ENCODE peak calls at places on chromosomes 2 and 18, in four cellular contexts. V, U, N and D are unnamed samples.
A peak's percentile ranks its signal among the peaks of the same experiment; 100 is the strongest.

GRCh38 chr2:30503007-30503691 is 56.1 kb downstream of the LCLAT1 start:
- DNase-seq in V (no peak), U (no peak), N (no peak), D (no peak)

GRCh38 chr18:40375811-40376210 is 1579.2 kb upstream of the PIK3C3 start:
- DNase-seq in U (no peak), N (no peak), V (no peak), D (no peak)

GRCh38 chr18:68796936-68797690 is 767 bp upstream of the CCDC102B start:
- DNase-seq in V (no peak), U (no peak), N (no peak), D (no peak)

GRCh38 chr2:135317375-135317774 is 213.6 kb downstream of the ZRANB3 start:
- DNase-seq in V (no peak), N (no peak), U (no peak), D (no peak)

GRCh38 chr18:9172506-9173127 is 36.0 kb downstream of the ANKRD12 start:
- DNase-seq in V (no peak), N (no peak), U (no peak), D (no peak)

GRCh38 chr2:148861367-148861766 is 13.7 kb upstream of the KIF5C start:
- DNase-seq in V (no peak), U (no peak), N (no peak), D (no peak)

GRCh38 chr18:13245481-13246000 is 27.0 kb downstream of the LDLRAD4 start:
- DNase-seq in V (no peak), N (no peak), U (no peak), D (no peak)

GRCh38 chr2:147523415-147523814 is 321.4 kb upstream of the ACVR2A start:
- DNase-seq in U (no peak), V (no peak), N (no peak), D (no peak)

GRCh38 chr2:162258686-162259085 is 15.4 kb upstream of the FAP start:
- DNase-seq in N (no peak), U (no peak), V (no peak), D (no peak)

GRCh38 chr2:43225788-43226557 is 433 bp downstream of the ZFP36L2 start:
- DNase-seq in N (peak; percentile 68), U (peak; percentile 77), V (peak; percentile 89), D (peak; percentile 71)

GRCh38 chr18:13680612-13681011 is 45.7 kb downstream of the FAM210A start:
- DNase-seq in N (no peak), V (peak; percentile 33), U (peak; percentile 29), D (no peak)

GRCh38 chr2:189164732-189165131 is 14.8 kb downstream of the COL5A2 start:
- DNase-seq in V (peak; percentile 16), U (no peak), N (no peak), D (no peak)

DNA sequence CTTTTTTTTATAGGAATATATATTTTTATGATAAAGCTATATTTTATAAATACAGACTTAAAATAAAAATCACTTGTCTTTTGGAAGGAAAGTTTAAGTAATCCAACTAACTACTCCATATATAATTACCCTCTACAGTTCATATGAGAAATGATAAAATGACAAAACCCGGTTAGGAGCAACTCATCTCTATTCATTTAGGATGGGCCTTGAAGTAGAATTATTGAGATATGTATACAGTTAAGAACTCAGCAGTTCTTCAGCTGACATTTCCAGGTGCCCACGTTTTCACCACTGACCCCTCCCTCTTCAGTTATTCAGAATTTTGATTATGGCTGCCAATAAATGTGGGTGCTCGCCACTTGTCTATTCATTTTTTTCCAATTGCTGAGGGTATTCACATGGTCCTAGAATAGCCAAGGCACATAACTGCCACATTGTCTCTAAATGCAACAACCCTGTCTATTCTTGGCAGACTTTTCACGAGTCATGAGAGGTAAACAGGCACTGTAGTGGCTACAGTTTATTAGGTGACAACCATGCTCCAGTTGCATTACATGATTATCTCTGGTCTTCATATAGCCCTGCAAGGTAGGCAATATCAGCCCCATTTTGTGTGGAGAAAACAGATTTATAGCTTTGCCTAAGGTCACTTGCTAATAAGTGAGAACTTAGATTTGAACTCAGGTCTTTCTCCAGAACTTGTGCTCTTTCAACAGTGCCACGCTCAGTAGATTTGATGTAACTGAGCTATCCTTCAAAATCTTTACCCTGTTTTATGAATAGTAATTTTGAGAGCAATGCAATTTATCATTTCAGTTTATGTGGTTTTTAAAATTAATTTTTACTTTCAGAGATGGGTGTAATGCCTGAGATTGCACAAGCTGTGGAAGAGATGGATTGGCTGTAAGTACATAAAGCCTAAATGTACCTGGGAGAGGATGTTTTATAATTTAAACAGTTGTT is 2.9 kb downstream of the DDX1 start:
- DNase-seq in N (no peak), U (no peak), V (no peak), D (no peak)
- H3K36me3 ChIP-seq in N (peaks cover 50% of the 10 kb centered on the region), U (peaks cover 38% of the 10 kb centered on the region), V (peaks cover 46% of the 10 kb centered on the region), D (peaks cover 44% of the 10 kb centered on the region)

GRCh38 chr2:218832081-218832480 is 478 bp upstream of the PRKAG3 start:
- DNase-seq in N (no peak), V (no peak), U (no peak), D (no peak)
- H2AFZ ChIP-seq in N (no peak overlapping the region), V (no peak overlapping the region), U (no peak overlapping the region), D (no peak overlapping the region)

GRCh38 chr2:233834378-233834777 is 20.0 kb downstream of the HJURP start:
- DNase-seq in N (no peak), V (no peak), U (no peak), D (no peak)
- H3K36me3 ChIP-seq in N (peaks cover 63% of the 10 kb centered on the region), V (peaks cover 20% of the 10 kb centered on the region), U (peaks cover 45% of the 10 kb centered on the region), D (peaks cover 27% of the 10 kb centered on the region)

DNA sequence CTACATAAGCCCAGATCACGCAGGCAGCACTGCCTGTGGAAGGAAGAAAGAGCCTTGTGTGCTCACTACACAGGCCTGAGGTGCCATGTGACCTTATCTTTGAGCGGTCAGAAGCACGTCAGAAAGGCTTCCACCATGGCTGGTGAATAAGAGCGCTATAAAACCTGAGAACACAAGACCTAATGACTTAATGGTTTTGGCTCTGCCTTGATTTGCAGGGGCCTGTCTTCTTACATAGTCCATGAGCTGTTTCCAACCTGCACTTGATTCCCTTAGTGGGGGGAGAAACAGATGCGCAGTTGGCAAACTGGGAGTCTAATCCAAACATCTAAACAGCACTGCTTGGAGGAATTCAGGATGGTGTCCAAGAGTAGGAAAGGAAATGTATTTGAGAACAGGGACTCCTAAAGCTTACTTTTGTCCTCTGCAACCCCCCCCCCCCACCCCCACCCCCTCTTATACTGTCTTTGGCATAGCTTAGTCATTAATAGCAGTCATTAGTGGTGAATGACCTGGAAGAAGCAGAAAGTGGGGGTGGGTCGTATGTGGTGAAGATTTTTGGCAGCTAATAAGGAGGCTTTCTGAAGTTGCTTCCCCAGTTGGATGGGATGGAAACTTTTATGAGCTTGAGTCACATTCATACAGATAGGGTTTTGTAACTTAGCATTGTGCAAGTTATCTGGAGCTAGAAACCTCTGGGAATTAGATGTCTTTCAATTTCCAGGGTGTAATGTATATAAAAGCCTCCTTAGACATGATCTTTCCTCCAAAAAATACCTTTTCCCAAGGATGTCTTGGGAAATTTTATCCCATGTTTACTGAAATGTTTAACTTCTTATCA is 454.1 kb downstream of the MEIS1 start:
- DNase-seq in N (no peak), V (no peak), U (no peak), D (no peak)
- H2AFZ ChIP-seq in N (no peak overlapping the region), V (no peak overlapping the region), U (no peak overlapping the region), D (no peak overlapping the region)

DNA sequence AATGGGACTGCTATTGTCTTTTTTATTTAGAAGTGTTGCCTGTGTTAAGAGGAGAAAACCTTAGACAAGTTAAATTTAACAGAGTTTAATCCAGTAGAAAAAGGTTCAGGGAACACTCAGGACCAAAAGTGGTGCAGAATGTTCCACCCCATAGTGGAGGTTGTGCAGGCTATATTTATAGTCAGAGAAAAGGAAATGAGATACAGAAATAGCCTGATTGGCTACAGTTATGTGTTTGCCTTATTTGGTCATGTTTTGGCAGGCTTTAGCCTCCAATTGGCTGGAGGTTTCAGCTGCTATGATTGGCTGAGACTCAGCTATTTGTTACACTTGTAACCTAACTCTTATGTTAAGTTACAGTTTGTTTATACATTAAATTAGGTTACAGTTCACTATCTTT is 4.1 kb downstream of the STAMBP start:
- DNase-seq in V (no peak), U (no peak), N (peak; percentile 23), D (no peak)
- H3K36me3 ChIP-seq in V (peaks cover 17% of the 10 kb centered on the region), U (peaks cover 38% of the 10 kb centered on the region), N (peaks cover 56% of the 10 kb centered on the region), D (peaks cover 29% of the 10 kb centered on the region)